ENCODE peak calls at places on chromosome 12, in four cellular contexts. O is Karpas-422, B is PC-3, L is SK-N-SH. T is an unnamed sample. For H3K9me2, the result is how much of the 10 kb centered on the place peaks cover.

GRCh38 chr12:114846771-114847170 is 162.8 kb upstream of the TBX3 start:
- DNase-seq in O (no peak), B (no peak), L (no peak), T (no peak)

GRCh38 chr12:18470251-18470650 is 208.9 kb downstream of the PIK3C2G start:
- DNase-seq in O (no peak), B (no peak), L (no peak), T (no peak)

GRCh38 chr12:120928864-120929652 is 24.9 kb upstream of the SPPL3 start:
- DNase-seq in O (no peak), B (peak), L (no peak), T (no peak)

GRCh38 chr12:53122961-53123468 is 19.7 kb downstream of the SOAT2 start:
- DNase-seq in O (no peak), B (no peak), L (peak), T (no peak)

GRCh38 chr12:128259556-128260070 is 7.4 kb upstream of the TMEM132C start:
- DNase-seq in O (peak), B (peak), L (peak), T (peak)

GRCh38 chr12:6336859-6337744 is 4.8 kb downstream of the TNFRSF1A start:
- DNase-seq in O (no peak), B (no peak), L (no peak), T (peak)

GRCh38 chr12:57888407-57889157 is 42.1 kb upstream of the CTDSP2 start:
- DNase-seq in O (no peak), B (peak), L (no peak), T (peak)

GRCh38 chr12:105978276-105978675 is 160.5 kb downstream of the NUAK1 start:
- DNase-seq in O (no peak), B (no peak), L (no peak), T (no peak)

GRCh38 chr12:122133192-122133950 is 40.6 kb downstream of the IL31 start:
- DNase-seq in O (no peak), B (no peak), L (no peak), T (no peak)

GRCh38 chr12:41223600-41223999 is 35.5 kb downstream of the PDZRN4 start:
- DNase-seq in O (no peak), B (no peak), L (no peak), T (no peak)

GRCh38 chr12:98179151-98179550 is 336.2 kb upstream of the TMPO start:
- DNase-seq in O (no peak), B (no peak), L (no peak), T (no peak)

GRCh38 chr12:47687636-47688035 is 18.2 kb downstream of the RPAP3 start:
- DNase-seq in O (no peak), B (no peak), L (no peak), T (no peak)

GRCh38 chr12:13101854-13102375 is 1.6 kb downstream of the GSG1 start:
- DNase-seq in O (peak), B (peak), L (no peak), T (peak)

GRCh38 chr12:104555650-104556049 is 98.9 kb downstream of the CHST11 start:
- DNase-seq in O (no peak), B (no peak), L (no peak), T (no peak)

GRCh38 chr12:32134144-32134888 is 27.7 kb downstream of the BICD1 start:
- DNase-seq in O (peak), B (peak), L (peak), T (peak)

GRCh38 chr12:74539261-74539660 is 1.6 kb downstream of the ATXN7L3B start:
- DNase-seq in O (no peak), B (peak), L (peak), T (peak)

GRCh38 chr12:82866946-82867345 is 180.2 kb downstream of the TMTC2 start:
- DNase-seq in O (no peak), B (no peak), L (peak), T (no peak)

GRCh38 chr12:62684586-62685295 is 218.1 kb downstream of the MON2 start:
- DNase-seq in O (no peak), B (no peak), L (peak), T (no peak)

GRCh38 chr12:68240079-68240478 is 13.3 kb downstream of the IL22 start:
- DNase-seq in O (no peak), B (peak), L (no peak), T (no peak)

GRCh38 chr12:6766651-6767300 is 613 bp downstream of the PTMS start:
- DNase-seq in O (peak), B (peak), L (peak), T (peak)

GRCh38 chr12:71871116-71871515 is 31.6 kb downstream of the TBC1D15 start:
- DNase-seq in O (no peak), B (peak), L (no peak), T (no peak)

GRCh38 chr12:45660330-45660729 is 69.2 kb upstream of the ARID2 start:
- DNase-seq in O (no peak), B (peak), L (no peak), T (no peak)

GRCh38 chr12:11797317-11797913 is 147.9 kb downstream of the ETV6 start:
- DNase-seq in O (no peak), B (no peak), L (no peak), T (no peak)

GRCh38 chr12:18895946-18896345 is 158.0 kb downstream of the CAPZA3 start:
- DNase-seq in O (no peak), B (no peak), L (no peak), T (no peak)

GRCh38 chr12:91346827-91347226 is 164.2 kb upstream of the DCN start:
- DNase-seq in O (no peak), B (no peak), L (no peak), T (no peak)

GRCh38 chr12:47360771-47361388 is 281.1 kb upstream of the AMIGO2 start:
- DNase-seq in O (no peak), B (no peak), L (no peak), T (peak)

GRCh38 chr12:55932546-55932919 is 1.6 kb downstream of the DGKA start:
- DNase-seq in O (peak), B (no peak), L (peak), T (peak)

GRCh38 chr12:104733717-104734175 is 224.3 kb downstream of the SLC41A2 start:
- DNase-seq in O (peak), B (peak), L (peak), T (peak)

GRCh38 chr12:46386877-46387629 is 14.5 kb upstream of the SLC38A2 start:
- DNase-seq in O (peak), B (peak), L (no peak), T (peak)

GRCh38 chr12:79023261-79023660 is 158.7 kb downstream of the SYT1 start:
- DNase-seq in O (no peak), B (no peak), L (peak), T (no peak)

GRCh38 chr12:132558861-132559623 is 51.3 kb downstream of the LRCOL1 start:
- DNase-seq in O (no peak), B (no peak), L (no peak), T (peak)

GRCh38 chr12:129641916-129642315 is 261.9 kb downstream of the TMEM132D start:
- DNase-seq in O (no peak), B (no peak), L (no peak), T (no peak)

GRCh38 chr12:68113644-68114043 is 45.9 kb downstream of the IFNG start:
- DNase-seq in O (peak), B (peak), L (no peak), T (peak)

GRCh38 chr12:751828-752672 is at the start of gene WNK1:
- DNase-seq in O (peak), B (peak), L (peak), T (peak)

GRCh38 chr12:754238-754816 is 1.9 kb downstream of the WNK1 start:
- DNase-seq in O (peak), B (peak), L (no peak), T (peak)

GRCh38 chr12:753401-754237 is 1.2 kb downstream of the WNK1 start:
- DNase-seq in O (peak), B (no peak), L (peak), T (peak)

GRCh38 chr12:751192-751827 is 1.1 kb upstream of the WNK1 start:
- DNase-seq in O (peak), B (peak), L (peak), T (peak)

GRCh38 chr12:752673-753400 is 458 bp downstream of the WNK1 start:
- DNase-seq in O (peak), B (peak), L (peak), T (peak)
- H2AFZ ChIP-seq in O (no peak), B (no peak), L (no peak), T (peak)

GRCh38 chr12:113835913-113836312 is 130.2 kb downstream of the RBM19 start:
- DNase-seq in O (no peak), B (no peak), L (no peak), T (no peak)

GRCh38 chr12:113835433-113835832 is 130.7 kb downstream of the RBM19 start:
- DNase-seq in O (no peak), B (no peak), L (no peak), T (no peak)

GRCh38 chr12:113837528-113838296 is 128.4 kb downstream of the RBM19 start:
- DNase-seq in O (no peak), B (no peak), L (no peak), T (no peak)

GRCh38 chr12:113838896-113839295 is 127.2 kb downstream of the RBM19 start:
- DNase-seq in O (no peak), B (no peak), L (no peak), T (no peak)

GRCh38 chr12:113837059-113837458 is 129.1 kb downstream of the RBM19 start:
- DNase-seq in O (no peak), B (no peak), L (no peak), T (no peak)
- H3K9me2 ChIP-seq in O (under half), B (under half), L (under half), T (under half)

DNA sequence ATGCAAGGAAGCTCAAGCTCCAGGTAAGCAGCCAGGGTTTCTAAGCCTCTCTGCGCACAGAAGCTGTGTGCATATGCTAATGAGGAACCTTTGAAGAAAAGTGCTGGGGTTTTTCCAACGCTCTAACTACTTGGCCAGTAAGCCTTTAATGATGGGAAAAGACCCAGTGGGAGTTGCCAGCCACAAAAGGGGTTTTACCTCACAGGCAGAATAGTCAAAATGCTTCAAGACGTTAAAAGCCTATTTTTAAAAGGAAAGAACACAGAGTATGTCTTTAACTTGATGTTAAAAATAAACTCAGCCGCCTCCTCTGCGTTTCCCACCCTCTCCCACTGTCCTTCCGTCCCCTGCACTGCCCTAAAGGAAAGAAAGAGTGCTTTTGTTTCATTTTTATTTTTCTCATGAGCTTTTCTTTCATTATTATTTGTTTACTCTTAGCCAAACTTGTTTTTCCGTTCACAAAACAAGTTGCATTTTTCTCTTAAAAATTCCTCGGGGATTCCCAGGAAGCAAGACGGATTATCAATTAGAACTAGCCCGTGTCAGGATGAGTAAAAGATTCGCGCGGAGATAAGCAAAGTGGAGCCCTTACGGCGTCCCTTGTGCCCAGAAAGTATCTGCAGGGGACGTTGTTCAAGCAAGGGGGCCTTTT is 209.8 kb upstream of the NUDT4 start:
- DNase-seq in O (no peak), B (peak), L (no peak), T (peak)
- H2AFZ ChIP-seq in O (no peak), B (peak), L (no peak), T (peak)

DNA sequence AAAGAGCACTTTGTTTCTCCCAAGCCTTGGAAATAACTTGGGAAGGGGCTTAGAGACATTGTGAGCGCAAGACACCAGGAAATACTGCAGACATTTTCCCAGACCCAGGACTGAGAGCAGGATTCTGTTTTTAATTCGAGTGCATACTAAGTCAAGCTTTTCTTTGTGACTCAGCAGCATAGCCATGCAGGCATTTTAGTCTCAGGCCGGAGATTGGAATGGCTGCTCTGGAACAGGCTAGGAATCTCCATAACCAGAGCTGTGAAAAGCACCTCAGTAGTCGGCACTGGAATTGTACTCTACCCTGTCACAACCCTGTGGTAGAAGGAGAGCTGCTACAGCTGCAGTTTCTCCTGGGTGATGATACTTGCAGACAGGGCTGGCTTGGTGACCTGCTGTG is 28.9 kb upstream of the GARIN6 start:
- DNase-seq in O (no peak), B (no peak), L (no peak), T (no peak)
- H3K9me2 ChIP-seq in O (under half), B (under half), L (under half), T (under half)

GRCh38 chr12:1529228-1529861 is 65.0 kb downstream of the FBXL14 start:
- DNase-seq in O (no peak), B (no peak), L (no peak), T (no peak)

GRCh38 chr12:1530592-1531159 is 63.7 kb downstream of the FBXL14 start:
- DNase-seq in O (no peak), B (no peak), L (peak), T (peak)

GRCh38 chr12:1527789-1528188 is 66.6 kb downstream of the FBXL14 start:
- DNase-seq in O (no peak), B (peak), L (no peak), T (no peak)

GRCh38 chr12:1529862-1530591 is 64.4 kb downstream of the FBXL14 start:
- DNase-seq in O (no peak), B (no peak), L (peak), T (peak)

GRCh38 chr12:1528791-1529190 is 65.6 kb downstream of the FBXL14 start:
- DNase-seq in O (no peak), B (no peak), L (no peak), T (no peak)
- H2AFZ ChIP-seq in O (no peak), B (no peak), L (no peak), T (no peak)

GRCh38 chr12:113198286-113198685 is 12.8 kb downstream of the RITA1 start:
- DNase-seq in O (no peak), B (no peak), L (no peak), T (no peak)
- H3K9me2 ChIP-seq in O (under half), B (under half), L (under half), T (under half)

DNA sequence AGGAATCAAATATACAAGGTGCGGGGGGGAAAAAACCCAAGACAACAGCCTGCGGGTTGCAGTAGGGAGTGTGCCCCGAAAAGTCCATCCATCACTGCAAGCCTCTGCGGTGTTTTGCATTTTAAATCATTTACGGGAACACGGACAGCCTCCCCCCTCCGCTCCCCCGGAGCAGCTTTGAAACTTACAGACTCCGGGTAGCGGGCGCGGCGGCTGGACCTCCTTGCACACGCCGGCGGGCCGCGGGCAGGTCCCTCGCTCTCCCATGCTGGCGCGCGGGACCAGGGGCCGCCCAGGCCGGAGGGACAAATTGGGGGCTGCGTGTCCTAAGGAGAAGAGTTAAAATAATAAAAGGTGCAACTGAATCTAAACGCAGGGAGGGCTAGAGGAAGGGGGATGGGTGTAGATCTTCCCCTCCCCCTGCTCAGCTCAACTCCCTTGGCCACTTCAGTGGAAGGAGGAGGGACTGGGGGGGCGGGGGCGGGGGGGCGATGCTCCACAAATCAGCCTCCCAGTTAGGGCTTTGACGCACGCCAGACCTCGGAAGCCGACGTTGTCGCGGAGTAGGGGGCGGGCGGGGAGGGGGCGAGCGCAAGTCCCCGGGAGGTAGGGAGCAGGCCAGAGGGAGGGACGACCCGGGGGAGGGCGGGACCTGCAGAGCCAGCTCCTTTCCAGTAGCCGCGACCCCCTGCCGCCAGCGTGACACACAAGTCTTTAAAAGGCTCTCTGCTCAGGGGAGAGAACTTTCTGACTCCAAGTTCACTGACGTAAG is at the start of gene KCNJ8:
- DNase-seq in O (no peak), B (no peak), L (peak), T (no peak)
- H2AFZ ChIP-seq in O (no peak), B (peak), L (peak), T (no peak)